ENCODE peak calls at places on chromosomes 12 and 14, in nine cellular contexts. L is mucosa of descending colon; F is HepG2; M is Calu3; Y is HFFc6; G is hepatocyte; B is CD4-positive, alpha-beta T cell; K is A549; C is nephron progenitor cell. D is an unnamed sample.

GRCh38 chr12:110744176-110744575 is 1.5 kb upstream of the PPP1CC start:
- DNase-seq in Y (peak; percentile 44), M (peak; percentile 63), F (peak; percentile 69), L (no peak), G (no peak), C (peak; percentile 11), K (peak; percentile 53), B (no peak), D (no peak)

GRCh38 chr12:100024974-100025555 is 40.3 kb upstream of the ANKS1B start:
- DNase-seq in B (no peak), L (no peak), K (no peak), C (no peak), G (no peak), F (no peak), Y (no peak), M (no peak), D (no peak)

GRCh38 chr14:64410084-64410774 is 22.1 kb downstream of the MTHFD1 start:
- DNase-seq in Y (peak; percentile 24), B (no peak), L (no peak), K (peak; percentile 72), M (peak; percentile 24), F (peak; percentile 67), G (no peak), C (no peak), D (peak; percentile 9)

GRCh38 chr12:119178544-119179334 is at the start of gene HSPB8:
- DNase-seq in L (peak; percentile 55), B (no peak), M (peak; percentile 65), F (peak; percentile 21), C (peak; percentile 85), Y (peak; percentile 95), G (peak; percentile 93), K (peak; percentile 76), D (peak; percentile 68)

GRCh38 chr14:35687335-35687939 is 121.7 kb downstream of the RALGAPA1 start:
- DNase-seq in G (peak; percentile 73), C (peak; percentile 26), F (peak; percentile 75), Y (peak; percentile 54), L (peak; percentile 62), M (peak; percentile 27), B (no peak), K (peak; percentile 60), D (no peak)

GRCh38 chr14:74879427-74880180 is 2.1 kb upstream of the DLST start:
- DNase-seq in L (no peak), C (no peak), Y (no peak), B (no peak), G (peak; percentile 42), F (peak; percentile 30), M (no peak), K (no peak), D (no peak)

GRCh38 chr12:122486805-122487426 is 13.8 kb downstream of the ZCCHC8 start:
- DNase-seq in M (no peak), F (no peak), G (no peak), C (no peak), Y (no peak), K (no peak), L (no peak), B (no peak), D (no peak)

GRCh38 chr12:28885275-28885674 is 263.8 kb upstream of the FAR2 start:
- DNase-seq in L (no peak), M (no peak), G (no peak), K (no peak), Y (no peak), B (no peak), C (no peak), F (no peak), D (no peak)

GRCh38 chr12:5200276-5201087 is 156.8 kb downstream of the KCNA5 start:
- DNase-seq in M (peak; percentile 28), Y (peak; percentile 8), F (peak; percentile 18), G (peak; percentile 79), C (peak; percentile 88), L (peak; percentile 73), K (peak; percentile 39), B (no peak), D (peak; percentile 88)

GRCh38 chr14:32417956-32418552 is 89.0 kb downstream of the AKAP6 start:
- DNase-seq in C (no peak), F (no peak), M (peak; percentile 70), Y (peak; percentile 32), L (peak; percentile 48), K (peak; percentile 55), G (peak; percentile 44), B (no peak), D (no peak)

GRCh38 chr14:70642313-70643235 is 858 bp downstream of the TTC9 start:
- DNase-seq in G (peak; percentile 47), C (peak; percentile 42), F (no peak), M (peak; percentile 16), B (no peak), Y (no peak), K (no peak), L (no peak), D (peak; percentile 26)

GRCh38 chr12:63865448-63865847 is 20.9 kb downstream of the SRGAP1 start:
- DNase-seq in G (no peak), K (no peak), F (no peak), Y (no peak), M (no peak), L (no peak), C (no peak), B (no peak), D (no peak)

GRCh38 chr12:29088611-29089219 is 60.4 kb upstream of the FAR2 start:
- DNase-seq in Y (no peak), M (no peak), L (no peak), F (peak; percentile 1), B (no peak), C (no peak), K (peak; percentile 4), G (no peak), D (no peak)

GRCh38 chr12:108772247-108772646 is 40.9 kb upstream of the CORO1C start:
- DNase-seq in G (no peak), L (no peak), C (no peak), K (no peak), M (no peak), Y (no peak), B (no peak), F (no peak), D (no peak)

GRCh38 chr12:110686294-110686903 is 2.5 kb downstream of the HVCN1 start:
- DNase-seq in L (no peak), B (no peak), F (no peak), G (no peak), K (no peak), C (no peak), M (no peak), Y (no peak), D (no peak)

DNA sequence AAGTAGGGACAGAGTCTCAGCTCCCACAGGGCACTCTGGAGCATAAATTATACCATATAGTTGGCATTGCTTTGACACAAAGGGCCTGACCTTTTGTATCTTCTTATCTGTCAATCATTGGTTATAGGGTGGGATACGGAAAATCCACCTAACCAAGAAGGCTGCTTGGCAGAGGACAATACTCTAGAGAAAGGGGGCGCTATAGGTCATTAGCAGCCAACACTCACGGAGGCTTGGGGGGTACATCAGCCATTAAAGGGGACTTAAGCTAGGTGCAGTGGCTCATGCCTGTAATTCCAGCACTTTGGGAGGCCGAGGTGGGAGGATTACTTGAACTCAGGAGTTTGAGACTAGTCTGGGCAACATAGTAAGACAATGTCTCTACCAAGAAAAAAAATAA is 22.9 kb downstream of the SPTSSA start:
- DNase-seq in B (no peak), F (no peak), G (no peak), M (no peak), C (no peak), Y (no peak), K (no peak), L (no peak), D (no peak)
- TF ChIP-seq CTCF in B (no peak), F (peak; percentile 26), G (no peak), M (no peak), C (no peak), Y (peak; percentile 35), K (no peak), L (no peak), D (no peak)

DNA sequence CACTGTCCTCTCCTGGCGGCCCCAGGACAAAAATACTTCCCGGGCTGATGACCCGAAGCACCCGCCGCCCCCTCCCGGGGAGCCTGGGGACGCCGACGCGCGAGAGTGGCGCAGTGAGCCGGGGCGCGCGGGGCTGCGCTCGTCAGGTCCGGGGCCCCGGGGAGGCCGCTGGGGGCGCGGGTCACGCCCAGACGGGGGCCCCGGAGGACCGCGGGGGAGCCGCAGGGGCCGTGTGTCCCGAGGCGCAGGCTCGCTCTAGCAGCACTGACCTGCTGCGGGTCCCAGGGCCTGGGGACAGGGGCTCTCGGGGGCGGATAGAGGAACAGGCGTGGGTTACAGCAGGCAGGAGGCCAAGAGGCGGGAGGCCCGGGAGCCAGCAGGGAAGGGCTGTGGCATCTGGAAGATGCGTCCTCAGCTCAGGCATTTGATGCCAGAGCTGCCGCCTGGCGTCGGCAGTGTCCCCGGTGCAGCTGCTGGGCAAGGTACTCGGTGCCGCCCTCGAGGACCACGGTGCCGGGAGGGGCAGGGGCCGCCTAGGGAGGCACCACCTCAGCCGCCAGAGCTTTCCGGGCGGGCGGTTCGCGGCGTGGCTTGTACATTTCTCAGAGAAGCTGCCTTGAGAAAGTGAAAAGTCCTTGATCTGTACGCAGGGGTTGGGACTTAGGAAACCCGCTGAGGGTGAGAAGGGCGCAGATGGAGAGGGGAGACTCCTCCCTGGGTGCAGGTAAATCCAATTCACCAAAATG is 1.2 kb downstream of the WNT5B start:
- DNase-seq in F (no peak), K (peak; percentile 58), M (peak; percentile 47), Y (no peak), L (peak; percentile 54), B (no peak), G (peak; percentile 65), C (peak; percentile 68), D (no peak)
- TF ChIP-seq CTCF in F (no peak), K (peak; percentile 15), M (no peak), Y (peak; percentile 8), L (no peak), B (no peak), G (no peak), C (peak; percentile 3), D (peak; percentile 45)

GRCh38 chr12:27384261-27384590 is 51.6 kb downstream of the BMAL2 start:
- DNase-seq in K (no peak), L (no peak), G (no peak), Y (no peak), M (no peak), B (no peak), C (no peak), F (no peak), D (no peak)
- TF ChIP-seq CTCF in K (peak; percentile 30), L (no peak), G (no peak), Y (peak; percentile 66), M (no peak), B (peak; percentile 25), C (no peak), F (no peak), D (no peak)

GRCh38 chr12:124731869-124732268 is 131.8 kb downstream of the SCARB1 start:
- DNase-seq in Y (no peak), M (no peak), K (no peak), C (no peak), L (no peak), B (no peak), G (no peak), F (no peak), D (no peak)

GRCh38 chr12:124733086-124733485 is 130.6 kb downstream of the SCARB1 start:
- DNase-seq in L (no peak), K (no peak), Y (no peak), C (no peak), M (no peak), B (no peak), G (no peak), F (no peak), D (no peak)

GRCh38 chr12:124736115-124737039 is 127.3 kb downstream of the SCARB1 start:
- DNase-seq in G (no peak), F (no peak), K (no peak), M (no peak), L (no peak), C (no peak), Y (no peak), B (no peak), D (no peak)

GRCh38 chr12:124732275-124733075 is 131.2 kb downstream of the SCARB1 start:
- DNase-seq in B (no peak), Y (no peak), F (no peak), G (no peak), L (no peak), M (no peak), C (no peak), K (no peak), D (no peak)

GRCh38 chr12:124734224-124734788 is 129.4 kb downstream of the SCARB1 start:
- DNase-seq in M (no peak), G (no peak), K (peak; percentile 62), L (no peak), F (peak; percentile 91), B (no peak), Y (no peak), C (peak; percentile 70), D (no peak)
- TF ChIP-seq CTCF in M (no peak), G (no peak), K (no peak), L (no peak), F (no peak), B (no peak), Y (peak; percentile 9), C (peak; percentile 49), D (peak; percentile 32)